ENCODE peak calls at places on chromosomes 4 and X, in eight cellular contexts. One of them, this sample, is unnamed.

GRCh38 chr4:7673111-7673510 is 238.4 kb upstream of the PSAPL1 start:
- DNase-seq in globus pallidus: no peak
- DNase-seq in neural crest cell: no peak
- DNase-seq in CD8-positive, alpha-beta memory T cell: no peak
- DNase-seq in NCI-H187: no peak
- DNase-seq in D341Med: no peak
- DNase-seq in HuH-7: no peak
- DNase-seq in EL: no peak
- DNase-seq in this sample: no peak

GRCh38 chrX:139113682-139114081 is 402.2 kb upstream of the FGF13 start:
- DNase-seq in D341Med: no peak
- DNase-seq in HuH-7: no peak
- DNase-seq in EL: no peak
- DNase-seq in globus pallidus: no peak
- DNase-seq in neural crest cell: no peak
- DNase-seq in NCI-H187: no peak
- DNase-seq in CD8-positive, alpha-beta memory T cell: no peak
- DNase-seq in this sample: no peak

GRCh38 chr4:95293014-95293413 is 255.8 kb downstream of the UNC5C start:
- DNase-seq in D341Med: no peak
- DNase-seq in neural crest cell: no peak
- DNase-seq in EL: no peak
- DNase-seq in HuH-7: no peak
- DNase-seq in CD8-positive, alpha-beta memory T cell: no peak
- DNase-seq in globus pallidus: no peak
- DNase-seq in NCI-H187: no peak
- DNase-seq in this sample: no peak

GRCh38 chrX:34365482-34365881 is 233.4 kb upstream of the FAM47A start:
- DNase-seq in globus pallidus: no peak
- DNase-seq in NCI-H187: no peak
- DNase-seq in EL: peak; percentile 11
- DNase-seq in CD8-positive, alpha-beta memory T cell: no peak
- DNase-seq in neural crest cell: peak; percentile 1
- DNase-seq in D341Med: peak; percentile 16
- DNase-seq in HuH-7: no peak
- DNase-seq in this sample: peak; percentile 5

GRCh38 chr4:172708184-172708583 is 460.4 kb upstream of the GALNT7 start:
- DNase-seq in D341Med: no peak
- DNase-seq in globus pallidus: no peak
- DNase-seq in CD8-positive, alpha-beta memory T cell: no peak
- DNase-seq in EL: no peak
- DNase-seq in HuH-7: no peak
- DNase-seq in NCI-H187: no peak
- DNase-seq in neural crest cell: no peak
- DNase-seq in this sample: no peak

GRCh38 chr4:153211986-153212720 is 7.9 kb downstream of the TRIM2 start:
- DNase-seq in NCI-H187: no peak
- DNase-seq in D341Med: no peak
- DNase-seq in CD8-positive, alpha-beta memory T cell: no peak
- DNase-seq in EL: peak; percentile 46
- DNase-seq in HuH-7: no peak
- DNase-seq in neural crest cell: no peak
- DNase-seq in globus pallidus: no peak
- DNase-seq in this sample: no peak

GRCh38 chr4:24630937-24631336 is 46.6 kb upstream of the DHX15 start:
- DNase-seq in CD8-positive, alpha-beta memory T cell: no peak
- DNase-seq in EL: no peak
- DNase-seq in neural crest cell: no peak
- DNase-seq in HuH-7: no peak
- DNase-seq in NCI-H187: no peak
- DNase-seq in globus pallidus: no peak
- DNase-seq in D341Med: no peak
- DNase-seq in this sample: no peak

GRCh38 chr4:54683616-54684346 is 26.0 kb downstream of the KIT start:
- DNase-seq in EL: peak; percentile 14
- DNase-seq in CD8-positive, alpha-beta memory T cell: no peak
- DNase-seq in globus pallidus: peak; percentile 17
- DNase-seq in D341Med: no peak
- DNase-seq in HuH-7: no peak
- DNase-seq in NCI-H187: no peak
- DNase-seq in neural crest cell: no peak
- DNase-seq in this sample: peak; percentile 26

GRCh38 chrX:42739258-42739657 is 38.7 kb downstream of the PPP1R2C start:
- DNase-seq in NCI-H187: no peak
- DNase-seq in EL: no peak
- DNase-seq in CD8-positive, alpha-beta memory T cell: no peak
- DNase-seq in neural crest cell: no peak
- DNase-seq in HuH-7: no peak
- DNase-seq in globus pallidus: no peak
- DNase-seq in D341Med: no peak
- DNase-seq in this sample: no peak

GRCh38 chr4:90994883-90995484 is 867.8 kb downstream of the CCSER1 start:
- DNase-seq in neural crest cell: no peak
- DNase-seq in EL: no peak
- DNase-seq in HuH-7: no peak
- DNase-seq in CD8-positive, alpha-beta memory T cell: no peak
- DNase-seq in globus pallidus: no peak
- DNase-seq in D341Med: no peak
- DNase-seq in NCI-H187: no peak
- DNase-seq in this sample: no peak

GRCh38 chrX:17769701-17770269 is 32.5 kb downstream of the SCML1 start:
- DNase-seq in EL: no peak
- DNase-seq in NCI-H187: no peak
- DNase-seq in HuH-7: no peak
- DNase-seq in neural crest cell: no peak
- DNase-seq in D341Med: no peak
- DNase-seq in globus pallidus: no peak
- DNase-seq in CD8-positive, alpha-beta memory T cell: no peak
- DNase-seq in this sample: no peak

GRCh38 chr4:10033191-10033881 is 12.0 kb upstream of the SLC2A9 start:
- DNase-seq in D341Med: no peak
- DNase-seq in NCI-H187: no peak
- DNase-seq in EL: peak; percentile 72
- DNase-seq in CD8-positive, alpha-beta memory T cell: no peak
- DNase-seq in globus pallidus: no peak
- DNase-seq in neural crest cell: no peak
- DNase-seq in HuH-7: no peak
- DNase-seq in this sample: peak; percentile 18

GRCh38 chrX:19776753-19777152 is 110.6 kb downstream of the SH3KBP1 start:
- DNase-seq in globus pallidus: no peak
- DNase-seq in CD8-positive, alpha-beta memory T cell: no peak
- DNase-seq in HuH-7: no peak
- DNase-seq in NCI-H187: no peak
- DNase-seq in EL: no peak
- DNase-seq in neural crest cell: no peak
- DNase-seq in D341Med: no peak
- DNase-seq in this sample: no peak

GRCh38 chrX:31435592-31435991 is 363.8 kb upstream of the FTHL17 start:
- DNase-seq in NCI-H187: no peak
- DNase-seq in neural crest cell: peak; percentile 58
- DNase-seq in globus pallidus: peak; percentile 30
- DNase-seq in D341Med: no peak
- DNase-seq in HuH-7: peak; percentile 12
- DNase-seq in CD8-positive, alpha-beta memory T cell: no peak
- DNase-seq in EL: no peak
- DNase-seq in this sample: peak; percentile 3

GRCh38 chrX:57178605-57179004 is 41.4 kb upstream of the SPIN2A start:
- DNase-seq in NCI-H187: no peak
- DNase-seq in D341Med: no peak
- DNase-seq in EL: no peak
- DNase-seq in neural crest cell: no peak
- DNase-seq in HuH-7: no peak
- DNase-seq in globus pallidus: no peak
- DNase-seq in CD8-positive, alpha-beta memory T cell: no peak
- DNase-seq in this sample: no peak

GRCh38 chr4:120718979-120719566 is 203.5 kb downstream of the PRDM5 start:
- DNase-seq in EL: peak; percentile 49
- DNase-seq in globus pallidus: peak; percentile 4
- DNase-seq in CD8-positive, alpha-beta memory T cell: no peak
- DNase-seq in NCI-H187: no peak
- DNase-seq in HuH-7: peak; percentile 10
- DNase-seq in D341Med: peak; percentile 55
- DNase-seq in neural crest cell: peak; percentile 28
- DNase-seq in this sample: peak; percentile 35

GRCh38 chr4:139682309-139683210 is 16.9 kb downstream of the MGST2 start:
- DNase-seq in NCI-H187: no peak
- DNase-seq in EL: no peak
- DNase-seq in globus pallidus: no peak
- DNase-seq in neural crest cell: no peak
- DNase-seq in D341Med: no peak
- DNase-seq in CD8-positive, alpha-beta memory T cell: no peak
- DNase-seq in HuH-7: no peak
- DNase-seq in this sample: no peak

GRCh38 chr4:33160126-33160525 is 2440.0 kb downstream of the PCDH7 start:
- DNase-seq in CD8-positive, alpha-beta memory T cell: no peak
- DNase-seq in NCI-H187: no peak
- DNase-seq in D341Med: peak; percentile 33
- DNase-seq in HuH-7: peak; percentile 0
- DNase-seq in globus pallidus: no peak
- DNase-seq in neural crest cell: no peak
- DNase-seq in EL: peak; percentile 20
- DNase-seq in this sample: peak; percentile 20

GRCh38 chr4:82320351-82320750 is 53.4 kb downstream of the HNRNPD start:
- DNase-seq in neural crest cell: no peak
- DNase-seq in EL: peak; percentile 6
- DNase-seq in globus pallidus: no peak
- DNase-seq in HuH-7: no peak
- DNase-seq in NCI-H187: no peak
- DNase-seq in CD8-positive, alpha-beta memory T cell: no peak
- DNase-seq in D341Med: no peak
- DNase-seq in this sample: no peak

GRCh38 chrX:110866421-110866820 is 70.8 kb upstream of the CHRDL1 start:
- DNase-seq in D341Med: no peak
- DNase-seq in globus pallidus: no peak
- DNase-seq in CD8-positive, alpha-beta memory T cell: no peak
- DNase-seq in neural crest cell: no peak
- DNase-seq in HuH-7: no peak
- DNase-seq in EL: no peak
- DNase-seq in NCI-H187: no peak
- DNase-seq in this sample: no peak

GRCh38 chr4:179325181-179325580 is 1882.9 kb upstream of the AGA start:
- DNase-seq in HuH-7: no peak
- DNase-seq in D341Med: no peak
- DNase-seq in EL: no peak
- DNase-seq in NCI-H187: no peak
- DNase-seq in neural crest cell: no peak
- DNase-seq in globus pallidus: no peak
- DNase-seq in CD8-positive, alpha-beta memory T cell: no peak
- DNase-seq in this sample: no peak

GRCh38 chr4:7132730-7133582 is 59.4 kb upstream of the SORCS2 start:
- DNase-seq in NCI-H187: no peak
- DNase-seq in CD8-positive, alpha-beta memory T cell: no peak
- DNase-seq in HuH-7: no peak
- DNase-seq in globus pallidus: no peak
- DNase-seq in neural crest cell: no peak
- DNase-seq in D341Med: no peak
- DNase-seq in EL: no peak
- DNase-seq in this sample: no peak

GRCh38 chr4:55668449-55668848 is 32.4 kb upstream of the NMU start:
- DNase-seq in neural crest cell: no peak
- DNase-seq in globus pallidus: no peak
- DNase-seq in HuH-7: no peak
- DNase-seq in NCI-H187: no peak
- DNase-seq in EL: no peak
- DNase-seq in D341Med: no peak
- DNase-seq in CD8-positive, alpha-beta memory T cell: no peak
- DNase-seq in this sample: no peak